ENCODE peak calls at places on chromosomes 16 and 17, in ten cellular contexts. U is posterior cingulate gyrus; Y is caudate nucleus; J is transverse colon; M is activated T-cell treated with anti-CD3 and anti-CD28 coated beads, Interleukin-2, amount 50 U/mL, for 24 hours; T is stimulated activated CD4-positive, alpha-beta T cell treated with anti-CD3 and anti-CD28 coated beads, Interleukin-2, amount 100 ng/mL, for 48 hours; K is activated naive CD4-positive, alpha-beta T cell; Q is prostate gland; O is hepatic stellate cell; I is activated CD8-positive, alpha-beta memory T cell treated with anti-CD3 and anti-CD28 coated beads for 4 hours. E is an unnamed sample.

GRCh38 chr16:47886631-47887415 is 269.0 kb downstream of the ABCC12 start:
- DNase-seq in Q (no peak), I (no peak), M (no peak), U (no peak), Y (no peak), T (no peak), O (no peak), J (no peak), K (no peak), E (no peak)

GRCh38 chr17:49703557-49704277 is 4.0 kb downstream of the SLC35B1 start:
- DNase-seq in T (no peak), K (no peak), U (peak), O (peak), I (no peak), Y (no peak), Q (peak), J (peak), M (no peak), E (no peak)

GRCh38 chr17:69810326-69811035 is 264.5 kb upstream of the KCNJ16 start:
- DNase-seq in Y (no peak), I (no peak), K (no peak), M (no peak), U (no peak), O (no peak), Q (no peak), J (no peak), T (no peak), E (no peak)

GRCh38 chr16:4703906-4704305 is 10.5 kb downstream of the NUDT16L1 start:
- DNase-seq in T (no peak), I (no peak), J (no peak), M (no peak), U (no peak), Y (no peak), O (no peak), K (no peak), Q (no peak), E (no peak)

GRCh38 chr16:24748242-24748641 is 18.8 kb downstream of the TNRC6A start:
- DNase-seq in Y (no peak), K (no peak), M (no peak), T (no peak), J (no peak), O (peak), Q (peak), U (no peak), I (no peak), E (peak)

GRCh38 chr17:41907633-41908539 is 10.9 kb downstream of the ACLY start:
- DNase-seq in T (no peak), Q (no peak), I (no peak), U (no peak), Y (no peak), J (peak), K (no peak), M (no peak), O (no peak), E (no peak)

GRCh38 chr17:41103896-41104295 is 1.3 kb upstream of the KRTAP4-9 start:
- DNase-seq in O (no peak), Q (no peak), T (no peak), U (no peak), M (no peak), Y (no peak), K (no peak), J (no peak), I (no peak), E (no peak)

GRCh38 chr17:65053354-65053881 is 3.1 kb downstream of the GNA13 start:
- DNase-seq in Q (no peak), J (no peak), U (no peak), I (no peak), M (no peak), Y (no peak), O (no peak), T (no peak), K (no peak), E (no peak)

GRCh38 chr16:55479560-55480197 is 681 bp downstream of the MMP2 start:
- DNase-seq in M (no peak), Q (no peak), K (no peak), O (no peak), U (no peak), I (no peak), J (no peak), Y (no peak), T (no peak), E (no peak)

GRCh38 chr17:49634487-49634865 is 43.4 kb downstream of the SPOP start:
- DNase-seq in T (no peak), K (no peak), J (no peak), U (no peak), O (no peak), I (no peak), Y (no peak), M (no peak), Q (no peak), E (no peak)

GRCh38 chr17:81039854-81040758 is 5.2 kb downstream of the BAIAP2 start:
- DNase-seq in O (peak), K (no peak), I (no peak), T (no peak), Y (no peak), J (no peak), M (no peak), Q (no peak), U (peak), E (no peak)

GRCh38 chr17:14690704-14691103 is 389.8 kb downstream of the HS3ST3B1 start:
- DNase-seq in U (no peak), J (no peak), T (no peak), M (no peak), K (no peak), Y (no peak), Q (no peak), I (no peak), O (no peak), E (no peak)

GRCh38 chr16:2854700-2855309 is 3.2 kb downstream of the PRSS22 start:
- DNase-seq in O (no peak), K (no peak), Y (no peak), U (no peak), I (no peak), M (no peak), J (no peak), T (peak), Q (no peak), E (no peak)

GRCh38 chr16:31568577-31569359 is 41.1 kb downstream of the AHSP start:
- DNase-seq in I (no peak), O (no peak), K (no peak), M (no peak), Y (no peak), J (peak), U (no peak), T (no peak), Q (peak), E (no peak)

GRCh38 chr17:72545756-72546155 is 424.9 kb downstream of the SOX9 start:
- DNase-seq in U (no peak), J (no peak), I (no peak), M (no peak), Q (no peak), Y (no peak), O (no peak), T (no peak), K (no peak), E (no peak)

GRCh38 chr16:64280317-64280716 is 841.5 kb downstream of the CDH11 start:
- DNase-seq in K (no peak), Q (no peak), M (no peak), J (no peak), U (no peak), T (no peak), O (no peak), I (no peak), Y (no peak), E (no peak)

GRCh38 chr16:55041540-55042234 is 111.0 kb downstream of the IRX5 start:
- DNase-seq in K (no peak), M (no peak), Y (no peak), J (no peak), I (no peak), O (no peak), T (no peak), Q (no peak), U (no peak), E (no peak)

GRCh38 chr17:44417553-44417952 is 28.1 kb upstream of the ITGA2B start:
- DNase-seq in Y (no peak), Q (no peak), O (no peak), J (no peak), I (no peak), T (no peak), M (no peak), U (no peak), K (no peak), E (no peak)

GRCh38 chr17:66386789-66387351 is 84.5 kb downstream of the PRKCA start:
- DNase-seq in U (no peak), K (no peak), I (no peak), Q (no peak), O (no peak), M (no peak), J (no peak), Y (no peak), T (no peak), E (no peak)

GRCh38 chr17:65742433-65743312 is 181.2 kb upstream of the AXIN2 start:
- DNase-seq in U (no peak), I (no peak), K (no peak), Q (no peak), J (no peak), Y (no peak), M (no peak), O (peak), T (no peak), E (no peak)

GRCh38 chr16:78407191-78407590 is 307.7 kb downstream of the WWOX start:
- DNase-seq in K (no peak), T (no peak), Y (no peak), J (no peak), I (no peak), M (no peak), O (no peak), U (no peak), Q (no peak), E (no peak)

E was measured in amygdala.